ENCODE peak calls at places on chromosomes 13 and 19, in seven cellular contexts. R is PC-3, F is left ventricle myocardium inferior, X is Panc1, N is upper lobe of right lung, L is GM20000, V is lower leg skin. Q is an unnamed sample.
A peak's percentile ranks its signal among the peaks of the same experiment; 100 is the strongest.

GRCh38 chr19:48672994-48673393 is at the start of gene NTN5:
- DNase-seq in R (no peak), F (no peak), X (no peak), N (no peak), L (no peak), V (no peak), Q (no peak)

GRCh38 chr19:48061401-48062344 is 17.8 kb upstream of the CABP5 start:
- DNase-seq in R (no peak), F (no peak), X (no peak), N (no peak), L (no peak), V (no peak), Q (no peak)

GRCh38 chr19:15875075-15875474 is 22.8 kb downstream of the CYP4F2 start:
- DNase-seq in R (no peak), F (no peak), X (no peak), N (no peak), L (no peak), V (no peak), Q (no peak)

GRCh38 chr13:25292301-25292700 is 5.0 kb upstream of the MTMR6 start:
- DNase-seq in R (peak; percentile 6), F (no peak), X (no peak), N (no peak), L (no peak), V (peak; percentile 18), Q (no peak)

GRCh38 chr13:61874970-61875579 is 459.4 kb upstream of the PCDH20 start:
- DNase-seq in R (no peak), F (no peak), X (no peak), N (no peak), L (no peak), V (no peak), Q (no peak)

GRCh38 chr13:60690607-60691006 is 293.6 kb downstream of the TDRD3 start:
- DNase-seq in R (no peak), F (no peak), X (no peak), N (no peak), L (no peak), V (no peak), Q (no peak)

GRCh38 chr13:71869274-71869673 is 2.3 kb upstream of the DACH1 start:
- DNase-seq in R (no peak), F (no peak), X (no peak), N (no peak), L (no peak), V (no peak), Q (no peak)

GRCh38 chr13:99922631-99923404 is 48.7 kb downstream of the ZIC5 start:
- DNase-seq in R (no peak), F (no peak), X (no peak), N (no peak), L (no peak), V (no peak), Q (no peak)

GRCh38 chr19:35718345-35719041 is 690 bp downstream of the KMT2B start:
- DNase-seq in R (peak; percentile 9), F (peak; percentile 43), X (no peak), N (peak; percentile 83), L (peak; percentile 77), V (no peak), Q (peak; percentile 82)

GRCh38 chr13:80665792-80666333 is 324.9 kb upstream of the SPRY2 start:
- DNase-seq in R (no peak), F (no peak), X (no peak), N (no peak), L (no peak), V (no peak), Q (no peak)

GRCh38 chr13:56299650-56300049 is 841.1 kb upstream of the PRR20A start:
- DNase-seq in R (no peak), F (no peak), X (no peak), N (no peak), L (no peak), V (no peak), Q (no peak)

GRCh38 chr13:60612593-60612992 is 215.6 kb downstream of the TDRD3 start:
- DNase-seq in R (no peak), F (no peak), X (no peak), N (no peak), L (no peak), V (no peak), Q (no peak)

GRCh38 chr19:2089001-2089711 is 7.0 kb downstream of the MOB3A start:
- DNase-seq in R (peak; percentile 58), F (no peak), X (no peak), N (no peak), L (no peak), V (no peak), Q (peak; percentile 81)

GRCh38 chr19:16702123-16702522 is 17.5 kb upstream of the NWD1 start:
- DNase-seq in R (no peak), F (peak; percentile 46), X (no peak), N (no peak), L (no peak), V (peak; percentile 71), Q (no peak)

GRCh38 chr19:31300406-31300805 is 48.8 kb downstream of the TSHZ3 start:
- DNase-seq in R (no peak), F (no peak), X (no peak), N (peak; percentile 51), L (no peak), V (no peak), Q (no peak)

GRCh38 chr13:42875448-42876269 is 94.3 kb downstream of the FAM216B start:
- DNase-seq in R (no peak), F (no peak), X (no peak), N (no peak), L (peak; percentile 6), V (no peak), Q (no peak)
- TF ChIP-seq CTCF in R (no peak), F (no peak), X (no peak), N (no peak), L (no peak), V (no peak), Q (no peak)

GRCh38 chr19:40147693-40148347 is 43.4 kb upstream of the MAP3K10 start:
- DNase-seq in R (peak; percentile 50), F (no peak), X (peak; percentile 100), N (no peak), L (no peak), V (peak; percentile 18), Q (peak; percentile 36)

GRCh38 chr19:40147338-40147692 is 43.9 kb upstream of the MAP3K10 start:
- DNase-seq in R (no peak), F (no peak), X (no peak), N (no peak), L (no peak), V (no peak), Q (no peak)

GRCh38 chr19:40143612-40144011 is 47.6 kb upstream of the MAP3K10 start:
- DNase-seq in R (no peak), F (peak; percentile 28), X (no peak), N (no peak), L (peak; percentile 48), V (no peak), Q (peak; percentile 72)

GRCh38 chr19:40144151-40144550 is 47.1 kb upstream of the MAP3K10 start:
- DNase-seq in R (no peak), F (no peak), X (no peak), N (no peak), L (no peak), V (no peak), Q (no peak)

DNA sequence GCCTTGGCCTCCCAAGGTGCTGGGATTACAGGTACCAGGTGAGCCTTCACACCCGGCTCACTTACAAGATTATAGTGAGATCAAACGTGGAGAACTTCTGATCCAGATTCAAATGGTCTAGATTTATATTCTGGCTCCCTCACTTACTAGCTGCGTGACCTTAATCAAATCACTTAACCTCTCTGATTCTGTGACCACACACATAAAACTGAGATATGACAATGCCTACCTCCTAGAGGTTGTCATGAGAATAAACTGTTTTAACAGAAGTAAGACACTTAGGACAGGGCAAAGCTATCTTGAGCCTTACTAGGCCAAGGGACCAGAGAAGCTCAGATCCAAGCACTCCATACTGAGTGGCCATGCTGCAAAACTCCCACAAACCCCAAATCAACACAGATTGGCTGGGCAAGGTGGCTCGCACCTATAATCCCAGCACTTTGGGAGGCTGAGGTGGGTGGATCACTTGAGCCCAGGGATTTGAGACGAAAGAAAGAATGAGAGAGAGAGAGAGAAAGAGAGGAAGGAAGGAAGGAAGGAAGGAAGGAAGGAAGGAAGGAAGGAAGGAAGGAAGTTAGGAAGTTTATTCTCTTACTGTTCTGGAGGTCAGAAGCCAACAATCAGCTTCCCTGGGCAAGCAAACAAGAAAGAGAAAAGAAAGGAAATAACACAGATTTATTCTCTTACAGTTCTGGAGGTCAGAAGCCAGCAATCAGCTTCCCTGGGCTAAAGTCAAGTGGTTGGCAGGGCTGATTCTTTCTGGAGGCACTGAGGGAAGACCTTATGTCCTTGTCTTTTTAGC is 46.1 kb upstream of the MAP3K10 start:
- DNase-seq in R (no peak), F (no peak), X (peak; percentile 91), N (no peak), L (no peak), V (no peak), Q (no peak)
- TF ChIP-seq CTCF in R (no peak), F (no peak), X (no peak), N (no peak), L (no peak), V (no peak), Q (no peak)

GRCh38 chr13:23375007-23375971 is 58.2 kb downstream of the SACS start:
- DNase-seq in R (peak; percentile 87), F (peak; percentile 98), X (no peak), N (peak; percentile 97), L (peak; percentile 99), V (peak; percentile 95), Q (peak; percentile 97)
- TF ChIP-seq CTCF in R (no peak), F (peak; percentile 55), X (peak; percentile 22), N (peak; percentile 26), L (no peak), V (no peak), Q (no peak)

GRCh38 chr19:655691-656090 is 7.3 kb downstream of the RNF126 start:
- DNase-seq in R (no peak), F (no peak), X (no peak), N (no peak), L (no peak), V (no peak), Q (no peak)

GRCh38 chr19:657611-658010 is 5.4 kb downstream of the RNF126 start:
- DNase-seq in R (no peak), F (no peak), X (no peak), N (no peak), L (no peak), V (no peak), Q (no peak)

GRCh38 chr19:658059-658839 is 4.8 kb downstream of the RNF126 start:
- DNase-seq in R (no peak), F (no peak), X (no peak), N (no peak), L (no peak), V (no peak), Q (no peak)

GRCh38 chr19:658916-659839 is 3.8 kb downstream of the RNF126 start:
- DNase-seq in R (no peak), F (peak; percentile 65), X (no peak), N (no peak), L (no peak), V (peak; percentile 78), Q (peak; percentile 47)

DNA sequence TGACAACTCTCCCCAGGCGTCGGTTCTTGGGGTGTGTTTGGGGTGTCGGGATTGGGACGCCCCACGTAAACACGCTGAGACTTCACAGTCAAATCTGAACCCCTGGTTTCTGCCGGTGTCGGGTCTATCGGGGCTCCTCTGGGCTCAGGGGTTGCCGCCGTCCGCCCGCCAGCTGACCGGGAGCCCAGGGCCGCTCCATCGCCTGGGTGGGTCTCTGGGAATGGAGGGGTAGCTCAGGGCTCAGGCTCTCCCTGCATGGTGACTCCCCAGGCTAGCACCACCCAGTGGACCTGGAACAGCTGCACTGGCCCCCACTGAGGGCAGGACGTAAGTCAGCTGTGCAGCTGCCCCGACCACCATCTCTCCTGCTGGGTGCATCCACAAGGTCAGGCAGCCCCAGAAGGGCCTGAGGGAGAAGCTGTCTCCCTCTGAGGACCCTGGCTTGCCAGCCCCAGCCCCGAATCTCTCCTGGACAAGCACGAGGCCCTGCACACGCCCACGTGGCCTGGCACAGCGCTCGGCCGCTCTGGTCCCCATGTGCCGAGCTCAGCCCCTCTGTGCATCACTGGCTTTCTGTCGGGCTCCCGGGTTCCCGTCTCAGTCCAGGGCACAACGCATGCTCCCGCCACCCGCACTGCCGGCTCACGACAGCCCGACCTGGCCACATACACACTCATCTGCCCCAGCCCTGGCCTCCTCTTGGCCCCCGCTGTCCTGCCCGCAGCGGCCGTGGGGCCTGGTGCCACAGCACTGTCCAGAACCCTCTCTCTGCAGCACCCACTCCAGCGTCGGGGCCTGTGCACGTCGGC is 6.1 kb downstream of the RNF126 start:
- DNase-seq in R (no peak), F (no peak), X (no peak), N (no peak), L (no peak), V (no peak), Q (no peak)
- TF ChIP-seq CTCF in R (no peak), F (no peak), X (no peak), N (no peak), L (no peak), V (no peak), Q (no peak)

Q was measured in activated CD8-positive, alpha-beta T cell treated with anti-CD3 and anti-CD28 coated beads for 36 hours.